ENCODE peak calls at places on chromosome 12, in seven cellular contexts. C is CD8-positive, alpha-beta T cell; D is OCI-LY7; J is body of pancreas; U is IMR-90; X is Peyer's patch; S is endodermal cell. A is an unnamed sample. For H3K4me1 and H3K36me3, the result is how much of the 10 kb centered on the place peaks cover.

GRCh38 chr12:89470741-89471504 is 53.7 kb downstream of the GALNT4 start:
- DNase-seq in C (no peak), D (peak), J (no peak), U (peak), X (no peak), S (no peak), A (no peak)

GRCh38 chr12:52168019-52168717 is 23.6 kb downstream of the KRT80 start:
- DNase-seq in C (no peak), D (no peak), J (no peak), U (peak), X (no peak), S (no peak), A (no peak)

GRCh38 chr12:159131-159782 is 54.7 kb downstream of the SLC6A12 start:
- DNase-seq in C (no peak), D (no peak), J (no peak), U (no peak), X (no peak), S (no peak), A (no peak)

GRCh38 chr12:132521726-132522292 is 31.9 kb downstream of the FBRSL1 start:
- DNase-seq in C (no peak), D (no peak), J (no peak), U (no peak), X (no peak), S (no peak), A (no peak)

GRCh38 chr12:130826151-130826801 is 12.8 kb downstream of the STX2 start:
- DNase-seq in C (peak), D (peak), J (peak), U (peak), X (peak), S (peak), A (peak)

GRCh38 chr12:55499810-55500252 is 7.7 kb downstream of the OR6C68 start:
- DNase-seq in C (no peak), D (no peak), J (no peak), U (no peak), X (no peak), S (no peak), A (no peak)

GRCh38 chr12:64757778-64758177 is 1.4 kb downstream of the GNS start:
- DNase-seq in C (no peak), D (no peak), J (no peak), U (no peak), X (no peak), S (no peak), A (no peak)

GRCh38 chr12:46371718-46372130 is 849 bp downstream of the SLC38A2 start:
- DNase-seq in C (peak), D (peak), J (peak), U (peak), X (peak), S (no peak), A (no peak)

GRCh38 chr12:94092516-94093241 is 55.7 kb upstream of the PLXNC1 start:
- DNase-seq in C (no peak), D (no peak), J (no peak), U (peak), X (no peak), S (no peak), A (no peak)

GRCh38 chr12:121124402-121125109 is 8.1 kb upstream of the P2RX7 start:
- DNase-seq in C (no peak), D (no peak), J (peak), U (peak), X (no peak), S (peak), A (no peak)
- H3K4me1 ChIP-seq in C (under half), D (under half), J (under half), U (under half), X (under half), S (under half), A (under half)

DNA sequence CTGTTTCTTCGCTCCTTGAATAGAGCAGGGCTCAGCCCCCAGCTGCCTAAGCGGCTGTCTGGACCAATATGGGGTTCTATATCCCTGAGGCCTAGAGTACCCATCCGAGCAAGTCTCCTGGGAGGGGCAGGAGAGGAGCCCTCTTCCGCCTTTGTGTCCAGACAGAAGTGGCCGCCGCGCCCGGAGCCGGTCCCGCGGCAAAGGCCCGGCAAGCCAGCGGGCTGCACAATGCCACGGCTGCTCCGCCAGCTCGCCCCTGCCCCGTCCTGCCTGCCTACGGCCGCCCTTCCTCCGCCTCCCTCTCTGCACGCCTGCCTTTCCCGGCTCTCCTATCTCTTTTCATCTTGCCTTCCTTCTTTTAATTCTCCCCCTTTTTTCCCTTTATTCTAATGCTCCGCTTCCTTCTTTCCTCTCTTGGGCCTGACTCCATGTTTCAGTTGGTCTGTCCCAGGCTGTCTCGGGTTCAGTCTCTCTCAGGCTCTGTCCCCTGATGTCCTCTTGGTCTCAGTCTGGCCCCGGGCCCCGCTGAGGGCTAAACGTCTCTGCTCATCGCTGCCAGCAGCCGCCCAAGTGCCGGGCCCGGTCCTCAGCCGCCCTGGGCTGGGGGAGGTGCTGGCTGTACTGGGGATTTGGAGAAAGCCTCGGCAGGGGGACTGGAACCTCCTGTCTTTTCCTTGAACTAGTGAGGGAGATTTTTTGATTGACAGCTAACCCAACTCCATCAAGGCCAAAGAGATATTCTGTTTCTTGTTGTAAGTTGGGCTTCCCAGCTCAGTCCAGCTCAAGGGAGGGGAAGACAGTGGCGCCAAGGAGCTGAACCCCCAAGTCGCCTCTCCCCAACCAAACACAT is 2.4 kb upstream of the HOXC9 start:
- DNase-seq in C (no peak), D (no peak), J (no peak), U (no peak), X (no peak), S (no peak), A (no peak)
- H3K4me3 ChIP-seq in C (no peak), D (no peak), J (no peak), U (no peak), X (no peak), S (no peak), A (no peak)

DNA sequence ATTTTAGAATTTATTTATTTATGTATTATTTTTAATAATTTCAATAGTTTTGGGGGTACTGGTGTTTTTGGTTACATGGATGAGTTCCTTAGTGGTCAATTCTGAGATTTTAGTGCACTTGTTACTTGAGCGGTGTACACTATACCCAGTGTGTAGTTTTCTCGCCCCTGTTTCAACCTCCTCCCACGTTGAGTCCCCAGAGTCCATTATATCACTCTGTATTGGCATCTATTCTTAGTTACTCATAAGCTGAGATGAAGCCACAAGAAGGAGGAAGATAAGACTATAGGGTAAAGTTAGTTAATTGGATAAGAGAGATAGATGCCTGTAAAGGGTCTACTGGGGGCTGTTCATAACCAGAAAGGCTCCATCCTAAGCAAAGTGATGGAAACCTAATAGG is 4.0 kb downstream of the C1S start:
- DNase-seq in C (no peak), D (no peak), J (no peak), U (no peak), X (no peak), S (no peak), A (no peak)
- H3K36me3 ChIP-seq in C (under half), D (under half), J (under half), U (under half), X (under half), S (under half), A (under half)

GRCh38 chr12:109720152-109720855 is 6.7 kb downstream of the FAM222A start:
- DNase-seq in C (no peak), D (no peak), J (no peak), U (no peak), X (no peak), S (no peak), A (no peak)

GRCh38 chr12:109720856-109721189 is 7.2 kb downstream of the FAM222A start:
- DNase-seq in C (no peak), D (no peak), J (no peak), U (no peak), X (no peak), S (no peak), A (no peak)

GRCh38 chr12:109717390-109718357 is 4.0 kb downstream of the FAM222A start:
- DNase-seq in C (no peak), D (no peak), J (no peak), U (no peak), X (no peak), S (no peak), A (no peak)

GRCh38 chr12:109718390-109718789 is 4.8 kb downstream of the FAM222A start:
- DNase-seq in C (no peak), D (no peak), J (no peak), U (no peak), X (no peak), S (peak), A (no peak)

DNA sequence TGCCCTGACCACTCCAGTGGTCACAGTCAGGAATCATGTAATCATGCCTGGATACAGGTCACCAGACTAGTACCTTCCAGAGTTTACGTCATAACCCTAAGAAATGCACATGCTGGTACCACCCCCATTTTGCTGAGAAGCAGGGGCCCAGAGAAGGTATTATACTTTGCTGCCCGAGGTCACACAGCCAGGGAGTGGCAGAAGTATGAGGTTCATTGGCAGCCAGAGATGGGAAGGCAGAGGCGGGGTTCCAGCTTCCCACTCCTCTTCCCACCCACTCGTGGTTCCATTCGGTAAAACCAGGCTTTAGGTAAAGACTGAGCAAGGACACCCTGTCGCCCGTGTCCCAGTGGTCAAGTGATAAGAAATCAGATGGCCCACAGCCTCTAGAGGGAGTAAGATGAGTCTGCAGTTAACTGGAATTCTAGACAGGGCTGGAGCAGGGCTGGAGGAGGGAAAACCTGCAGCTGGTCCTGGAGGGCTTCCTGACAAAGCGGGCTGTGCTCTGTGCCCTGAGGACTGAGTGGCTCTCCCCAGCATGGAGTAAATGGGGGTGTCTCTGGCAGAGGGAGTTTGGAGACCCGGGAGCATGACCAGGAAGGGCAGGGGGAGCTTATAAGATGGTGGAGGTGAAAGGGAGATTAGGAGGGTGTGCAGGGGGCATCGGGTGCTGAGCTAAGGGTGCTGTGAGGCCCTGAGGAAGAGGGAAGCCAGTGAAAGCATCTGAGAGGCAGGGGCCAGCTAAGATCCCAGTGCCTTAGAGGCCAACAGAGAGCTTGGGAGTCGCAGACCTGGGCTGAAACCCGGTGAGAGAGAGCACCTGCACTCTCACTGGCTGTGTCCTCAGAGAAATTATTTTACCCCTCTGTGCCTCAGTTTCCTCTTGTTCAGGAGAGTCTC is 5.7 kb downstream of the FAM222A start:
- DNase-seq in C (no peak), D (no peak), J (no peak), U (peak), X (no peak), S (peak), A (no peak)
- H3K4me1 ChIP-seq in C (under half), D (under half), J (half or more), U (under half), X (under half), S (under half), A (under half)

GRCh38 chr12:124007810-124008570 is 35.0 kb downstream of the ZNF664 start:
- DNase-seq in C (no peak), D (no peak), J (peak), U (peak), X (no peak), S (no peak), A (no peak)
- H3K4me3 ChIP-seq in C (no peak), D (no peak), J (no peak), U (no peak), X (no peak), S (no peak), A (no peak)

GRCh38 chr12:109191621-109192250 is 75.3 kb downstream of the ACACB start:
- DNase-seq in C (no peak), D (no peak), J (no peak), U (no peak), X (no peak), S (peak), A (no peak)

GRCh38 chr12:109193896-109194295 is 77.5 kb downstream of the ACACB start:
- DNase-seq in C (no peak), D (no peak), J (no peak), U (no peak), X (no peak), S (peak), A (no peak)

GRCh38 chr12:109189291-109189690 is 72.9 kb downstream of the ACACB start:
- DNase-seq in C (no peak), D (no peak), J (no peak), U (no peak), X (no peak), S (peak), A (no peak)

GRCh38 chr12:109196332-109196731 is 79.9 kb downstream of the ACACB start:
- DNase-seq in C (no peak), D (no peak), J (no peak), U (no peak), X (no peak), S (no peak), A (no peak)

GRCh38 chr12:109192358-109192757 is 76.0 kb downstream of the ACACB start:
- DNase-seq in C (no peak), D (no peak), J (no peak), U (peak), X (no peak), S (peak), A (no peak)
- H3K36me3 ChIP-seq in C (under half), D (under half), J (under half), U (under half), X (under half), S (under half), A (under half)

DNA sequence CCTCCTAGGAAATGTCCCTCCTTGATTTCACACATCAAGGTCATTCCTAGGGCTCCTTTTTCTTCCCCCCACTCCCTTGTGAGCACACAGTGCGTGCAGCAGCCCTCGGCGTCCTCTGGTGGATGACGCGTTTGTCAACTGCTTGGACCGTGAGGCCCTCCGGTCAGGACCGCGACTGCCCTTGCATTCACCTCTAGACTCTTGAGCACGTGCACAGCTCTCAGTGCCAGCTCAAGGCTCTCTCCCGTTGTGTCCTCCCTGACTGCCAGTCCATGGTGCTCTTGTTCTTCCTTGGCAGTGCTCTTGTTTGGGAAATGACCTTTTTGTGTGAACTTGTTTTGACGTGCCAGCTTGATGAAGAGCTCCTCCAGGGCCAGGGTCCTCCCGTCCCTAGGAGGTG is 67.9 kb downstream of the TSPAN9 start:
- DNase-seq in C (no peak), D (no peak), J (no peak), U (no peak), X (no peak), S (no peak), A (no peak)
- H3K4me1 ChIP-seq in C (under half), D (under half), J (under half), U (under half), X (under half), S (under half), A (under half)

A was measured in CD4-positive, alpha-beta memory T cell.